ENCODE peak calls at places on chromosomes 2 and 18, in nine cellular contexts. N, L, J, X, C, W, T, E and V are unnamed samples.
A peak's percentile ranks its signal among the peaks of the same experiment; 100 is the strongest.

GRCh38 chr2:237156131-237156856 is 70.6 kb downstream of the COPS8 start:
- DNase-seq in C (peak; percentile 67), X (peak; percentile 37), N (no peak), T (no peak), L (no peak), J (peak; percentile 80), E (no peak), W (no peak), V (peak; percentile 15)

GRCh38 chr2:38672445-38673364 is 6.8 kb downstream of the GALM start:
- DNase-seq in E (no peak), X (no peak), W (no peak), T (no peak), C (no peak), N (no peak), J (no peak), L (no peak), V (no peak)

GRCh38 chr2:157250836-157251235 is 6.7 kb upstream of the GALNT5 start:
- DNase-seq in E (no peak), L (no peak), C (no peak), T (no peak), W (no peak), J (no peak), X (no peak), N (no peak), V (peak; percentile 34)

GRCh38 chr18:47931707-47932103 is 1.2 kb upstream of the SMAD2 start:
- DNase-seq in N (peak; percentile 32), T (peak; percentile 66), W (no peak), L (no peak), E (peak; percentile 76), X (peak; percentile 29), C (no peak), J (no peak), V (peak; percentile 33)

GRCh38 chr2:48147719-48148118 is 241.4 kb upstream of the FBXO11 start:
- DNase-seq in C (no peak), N (no peak), E (no peak), J (no peak), L (no peak), T (no peak), X (no peak), W (no peak), V (no peak)

GRCh38 chr18:75273817-75274216 is 63.2 kb downstream of the TSHZ1 start:
- DNase-seq in T (no peak), L (no peak), J (no peak), E (no peak), N (no peak), C (no peak), W (no peak), X (no peak), V (no peak)

GRCh38 chr2:71658771-71659170 is 205.4 kb downstream of the DYSF start:
- DNase-seq in E (no peak), C (no peak), T (no peak), W (no peak), X (no peak), L (no peak), J (no peak), N (no peak), V (no peak)

GRCh38 chr2:236888766-236889035 is 197.0 kb upstream of the COPS8 start:
- DNase-seq in X (no peak), N (no peak), T (no peak), W (no peak), J (no peak), E (no peak), C (no peak), L (no peak), V (no peak)

GRCh38 chr2:55865095-55865835 is 58.3 kb downstream of the EFEMP1 start:
- DNase-seq in C (no peak), L (no peak), J (no peak), E (peak; percentile 41), N (no peak), T (no peak), W (no peak), X (no peak), V (no peak)

DNA sequence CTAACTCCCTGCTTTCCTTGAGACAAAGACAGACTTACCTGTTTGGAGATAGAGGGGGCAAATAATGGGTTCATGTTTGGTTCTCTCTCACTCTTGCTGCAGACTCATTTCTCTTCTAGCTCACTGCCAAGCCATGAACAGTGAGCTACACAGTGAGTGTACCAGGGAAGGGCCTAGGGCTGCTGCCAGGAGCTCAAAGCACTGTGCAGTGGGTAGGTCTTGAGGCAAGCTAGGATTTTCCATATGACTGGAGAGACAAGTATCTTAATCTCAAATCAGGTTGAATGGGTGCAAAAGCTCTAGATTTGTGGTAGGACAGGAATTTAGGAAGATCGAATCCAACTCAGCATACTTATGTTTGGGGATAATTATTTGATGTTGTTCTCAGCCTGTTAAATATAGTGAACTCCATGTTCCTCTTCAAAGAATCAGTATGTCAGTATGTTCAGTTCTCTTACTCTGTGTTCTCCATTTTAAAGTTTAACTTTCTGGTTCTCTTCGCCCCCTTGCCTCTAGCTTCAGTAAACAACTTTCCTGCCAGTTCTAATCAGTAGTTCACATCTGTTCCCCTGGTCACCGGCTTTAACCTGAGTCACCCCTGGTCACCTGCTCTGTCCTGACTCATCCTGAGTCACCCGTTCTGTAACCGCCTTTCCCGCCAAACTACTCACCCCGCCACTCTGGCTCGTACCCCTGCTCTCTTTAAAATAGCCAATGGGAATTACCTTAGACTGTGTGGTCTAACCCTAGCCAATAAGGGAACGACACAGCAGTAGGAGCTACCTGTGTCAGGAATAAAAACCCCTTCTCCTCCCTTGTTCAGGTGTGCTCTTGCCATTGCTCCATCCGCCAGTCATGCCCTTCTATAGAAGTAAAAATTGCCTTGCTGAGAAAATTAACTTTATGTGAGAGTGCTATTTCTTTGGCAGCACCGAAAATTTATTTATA is 21.9 kb downstream of the SLC25A52 start:
- DNase-seq in W (peak; percentile 69), C (no peak), L (no peak), N (no peak), T (peak; percentile 77), E (peak; percentile 4), J (no peak), X (no peak), V (no peak)
- TF ChIP-seq EP300 in W (no peak), C (no peak), L (no peak), N (no peak), T (peak; percentile 91), E (no peak), J (no peak), X (no peak), V (no peak)

GRCh38 chr2:184357033-184357432 is 241.3 kb upstream of the ZNF804A start:
- DNase-seq in L (no peak), N (no peak), E (no peak), C (no peak), T (peak; percentile 2), J (no peak), W (no peak), X (no peak), V (no peak)

GRCh38 chr2:184346338-184346862 is 251.9 kb upstream of the ZNF804A start:
- DNase-seq in C (no peak), T (no peak), W (no peak), J (no peak), E (no peak), N (no peak), X (no peak), L (no peak), V (no peak)

GRCh38 chr2:184351126-184351525 is 247.2 kb upstream of the ZNF804A start:
- DNase-seq in C (no peak), E (no peak), J (no peak), N (no peak), W (no peak), L (no peak), X (no peak), T (no peak), V (no peak)
- H3K27ac ChIP-seq in C (no peak overlapping the region), E (no peak overlapping the region), J (no peak overlapping the region), N (no peak overlapping the region), W (no peak overlapping the region), L (no peak overlapping the region), X (no peak overlapping the region), T (no peak overlapping the region), V (no peak overlapping the region)

DNA sequence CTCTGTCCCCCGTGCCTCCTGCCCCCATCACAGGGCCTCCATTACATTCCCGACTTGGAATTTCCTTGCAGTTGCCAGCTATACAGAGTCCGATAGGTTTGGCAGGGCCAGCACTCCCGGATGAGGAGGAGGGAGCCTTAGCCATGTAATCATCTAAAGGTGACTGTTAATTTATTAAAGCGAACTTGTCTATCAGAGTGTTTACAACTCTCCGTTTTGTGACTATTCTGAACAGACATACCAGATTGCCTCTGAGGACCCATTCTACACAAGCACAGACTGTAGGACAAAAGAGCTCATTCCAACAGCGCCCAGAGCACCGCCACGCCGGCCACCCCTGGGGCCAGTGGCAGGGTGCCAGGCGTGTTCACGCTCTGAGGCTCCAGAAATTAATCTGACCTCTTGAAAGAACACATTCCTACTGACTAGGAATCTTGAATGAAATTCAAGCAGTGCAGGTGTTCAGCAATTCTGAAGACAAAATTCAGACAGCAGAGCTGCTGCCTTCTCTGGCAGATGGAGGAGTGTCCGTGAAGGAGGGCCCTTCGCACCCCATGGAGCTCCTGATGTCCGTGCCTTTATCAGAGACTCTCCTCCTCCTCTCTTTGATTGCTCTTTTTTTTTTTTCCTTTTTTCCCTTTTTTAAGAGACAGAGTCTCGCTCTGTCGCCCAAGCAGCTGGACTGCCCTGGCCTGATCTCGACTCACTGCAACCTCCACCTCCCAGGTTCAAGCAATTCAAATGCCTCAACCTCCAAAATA is 58.1 kb upstream of the RALBP1 start:
- DNase-seq in L (no peak), T (no peak), J (peak; percentile 28), X (no peak), N (peak; percentile 53), E (no peak), W (no peak), C (no peak), V (no peak)
- H3K4me3 ChIP-seq in L (no peak overlapping the region), T (no peak overlapping the region), J (no peak overlapping the region), X (no peak overlapping the region), N (peak overlapping the region; percentile 17), E (no peak overlapping the region), W (no peak overlapping the region), C (peak overlapping the region; percentile 11), V (no peak overlapping the region)

GRCh38 chr2:234446404-234447076 is 50.3 kb downstream of the ARL4C start:
- DNase-seq in J (no peak), E (no peak), W (no peak), T (no peak), L (peak; percentile 66), C (peak; percentile 21), X (no peak), N (peak; percentile 60), V (peak; percentile 71)
- TF ChIP-seq EP300 in J (no peak), E (no peak), W (no peak), T (no peak), L (no peak), C (peak; percentile 66), X (no peak), N (no peak), V (no peak)